ENCODE peak calls at places on chromosomes 4 and X, in five cellular contexts. F is renal cortical epithelial cell; P is fibroblast of the aortic adventitia; I is G401; H is activated naive CD4-positive, alpha-beta T cell. C is an unnamed sample.

GRCh38 chrX:149512225-149512885 is 7.2 kb upstream of the IDS start:
- DNase-seq in P (peak), I (peak), F (peak), H (peak), C (no peak)

GRCh38 chr4:100805547-100805946 is 287.7 kb upstream of the EMCN start:
- DNase-seq in I (no peak), H (no peak), F (no peak), P (no peak), C (no peak)

GRCh38 chr4:180900781-180901180 is 1342.4 kb upstream of the TENM3 start:
- DNase-seq in F (no peak), P (no peak), H (no peak), I (no peak), C (no peak)

GRCh38 chr4:14879643-14880042 is 122.6 kb upstream of the CPEB2 start:
- DNase-seq in P (no peak), F (no peak), I (no peak), H (no peak), C (no peak)

GRCh38 chr4:139508581-139509237 is 47.3 kb downstream of the SETD7 start:
- DNase-seq in P (no peak), I (no peak), H (no peak), F (no peak), C (no peak)

GRCh38 chr4:55706526-55706925 is 70.4 kb upstream of the NMU start:
- DNase-seq in I (no peak), H (no peak), P (peak), F (no peak), C (no peak)

GRCh38 chr4:1194028-1194900 is 21.9 kb upstream of the SPON2 start:
- DNase-seq in P (peak), H (no peak), I (peak), F (no peak), C (no peak)

GRCh38 chr4:94577136-94577535 is 125.4 kb downstream of the PDLIM5 start:
- DNase-seq in H (no peak), F (peak), I (peak), P (peak), C (no peak)

GRCh38 chr4:40209401-40209800 is 12.6 kb downstream of the RHOH start:
- DNase-seq in P (no peak), F (no peak), H (no peak), I (no peak), C (no peak)

GRCh38 chrX:42746606-42747005 is 31.4 kb downstream of the PPP1R2C start:
- DNase-seq in I (no peak), H (no peak), F (no peak), P (peak), C (no peak)

GRCh38 chr4:602559-602942 is 22.8 kb upstream of the PDE6B start:
- DNase-seq in F (peak), P (no peak), I (peak), H (peak), C (peak)

GRCh38 chrX:45697591-45697990 is 496.9 kb upstream of the DIPK2B start:
- DNase-seq in I (no peak), H (no peak), P (peak), F (peak), C (no peak)

GRCh38 chrX:52346462-52347165 is 22.2 kb upstream of the XAGE2 start:
- DNase-seq in F (peak), P (no peak), H (no peak), I (no peak), C (no peak)

GRCh38 chr4:114265342-114265741 is 285.9 kb upstream of the ARSJ start:
- DNase-seq in I (no peak), P (no peak), F (no peak), H (no peak), C (no peak)

GRCh38 chr4:41432889-41433288 is 105.1 kb upstream of the LIMCH1 start:
- DNase-seq in F (peak), I (no peak), P (peak), H (no peak), C (no peak)

C was measured in lung.